ENCODE peak calls at places on chromosomes 4 and X, in six cellular contexts. V is endothelial cell, X is brain microvascular endothelial cell, C is progenitor cell of endocrine pancreas, K is uterus, L is AG10803. S is an unnamed sample.

GRCh38 chrX:120769576-120770341 is 105.9 kb downstream of the CT47B1 start:
- DNase-seq in L (peak; percentile 91), X (peak; percentile 22), V (no peak), K (no peak), C (no peak), S (no peak)

GRCh38 chrX:119763175-119763574 is 4.8 kb downstream of the SOWAHD start:
- DNase-seq in L (peak; percentile 91), V (no peak), K (no peak), C (no peak), X (peak; percentile 48), S (no peak)

GRCh38 chr4:53476232-53477037 is 99.0 kb downstream of the FIP1L1 start:
- DNase-seq in K (no peak), V (no peak), X (peak; percentile 96), L (peak; percentile 100), C (no peak), S (no peak)

GRCh38 chr4:87465739-87466366 is 43.5 kb downstream of the NUDT9 start:
- DNase-seq in V (peak; percentile 7), X (peak; percentile 51), L (peak; percentile 68), C (no peak), K (no peak), S (no peak)

GRCh38 chrX:3950373-3950772 is 236.9 kb upstream of the PRKX start:
- DNase-seq in C (no peak), V (no peak), X (peak; percentile 16), K (no peak), L (no peak), S (no peak)

GRCh38 chrX:39195156-39195555 is 393.9 kb downstream of the MID1IP1 start:
- DNase-seq in V (no peak), L (no peak), K (no peak), C (peak; percentile 12), X (no peak), S (no peak)

GRCh38 chr4:74873545-74874295 is 59.2 kb upstream of the PARM1 start:
- DNase-seq in K (no peak), V (no peak), L (no peak), X (no peak), C (no peak), S (no peak)

GRCh38 chr4:112448211-112448745 is 67.7 kb downstream of the NEUROG2 start:
- DNase-seq in K (no peak), C (no peak), X (no peak), L (no peak), V (no peak), S (no peak)

GRCh38 chr4:155007660-155008176 is 200.7 kb upstream of the NPY2R start:
- DNase-seq in V (no peak), C (no peak), L (no peak), K (no peak), X (no peak), S (no peak)

GRCh38 chrX:3010532-3010931 is 4.2 kb downstream of the ARSH start:
- DNase-seq in X (no peak), L (no peak), K (no peak), V (no peak), C (no peak), S (no peak)

GRCh38 chrX:117982702-117983392 is 133.8 kb downstream of the KLHL13 start:
- DNase-seq in L (no peak), V (no peak), C (no peak), X (no peak), K (no peak), S (no peak)

GRCh38 chrX:413322-414201 is 26.9 kb upstream of the PPP2R3B start:
- DNase-seq in C (no peak), X (peak; percentile 13), L (peak; percentile 25), K (no peak), V (peak; percentile 30), S (no peak)

GRCh38 chrX:68438575-68438974 is 5.3 kb upstream of the OPHN1 start:
- DNase-seq in V (no peak), L (no peak), C (no peak), K (no peak), X (no peak), S (no peak)

GRCh38 chr4:92551616-92552015 is 247.8 kb downstream of the GRID2 start:
- DNase-seq in X (no peak), C (no peak), V (no peak), L (no peak), K (no peak), S (no peak)

GRCh38 chr4:141636077-141636770 is at the start of gene IL15:
- DNase-seq in V (peak; percentile 78), C (peak; percentile 31), K (peak; percentile 47), X (peak; percentile 51), L (no peak), S (peak; percentile 94)

GRCh38 chr4:2407991-2408342 is 10.5 kb downstream of the ZFYVE28 start:
- DNase-seq in L (no peak), V (no peak), X (no peak), K (no peak), C (no peak), S (no peak)

GRCh38 chrX:10173331-10173900 is 16.6 kb downstream of the CLCN4 start:
- DNase-seq in C (no peak), L (peak; percentile 77), V (no peak), X (peak; percentile 95), K (peak; percentile 78), S (no peak)

GRCh38 chr4:128542047-128542446 is 254.4 kb upstream of the PGRMC2 start:
- DNase-seq in C (no peak), V (no peak), X (no peak), K (no peak), L (no peak), S (no peak)

GRCh38 chrX:12497832-12498591 is 293.2 kb upstream of the PRPS2 start:
- DNase-seq in L (no peak), C (no peak), V (peak; percentile 22), K (no peak), X (no peak), S (no peak)

GRCh38 chr4:145870155-145871020 is 68.2 kb downstream of the ZNF827 start:
- DNase-seq in L (no peak), C (no peak), X (no peak), K (no peak), V (no peak), S (no peak)

GRCh38 chr4:151524610-151525009 is 115.6 kb downstream of the FHIP1A start:
- DNase-seq in X (no peak), V (no peak), L (no peak), K (no peak), C (no peak), S (no peak)

GRCh38 chr4:108209489-108209888 is 40.8 kb upstream of the LEF1 start:
- DNase-seq in L (no peak), X (no peak), C (no peak), V (no peak), K (no peak), S (no peak)

GRCh38 chr4:183449193-183449888 is 4.9 kb downstream of the CDKN2AIP start:
- DNase-seq in C (no peak), X (peak; percentile 64), V (no peak), L (peak; percentile 23), K (no peak), S (no peak)

GRCh38 chr4:23648846-23649596 is 240.8 kb downstream of the PPARGC1A start:
- DNase-seq in C (no peak), K (no peak), X (no peak), V (no peak), L (no peak), S (no peak)

GRCh38 chr4:166400270-166400894 is 527.3 kb downstream of the TLL1 start:
- DNase-seq in L (no peak), K (no peak), C (no peak), X (no peak), V (no peak), S (no peak)

GRCh38 chr4:178471385-178471784 is 1029.1 kb upstream of the AGA start:
- DNase-seq in L (no peak), X (no peak), C (no peak), K (no peak), V (no peak), S (no peak)
- TF ChIP-seq CTCF in L (no peak), X (no peak), C (no peak), K (no peak), V (no peak), S (no peak)

GRCh38 chrX:48702716-48703115 is 6.2 kb downstream of the SUV39H1 start:
- DNase-seq in X (no peak), K (no peak), V (no peak), L (no peak), C (no peak), S (no peak)

GRCh38 chrX:48703228-48703627 is 6.7 kb downstream of the SUV39H1 start:
- DNase-seq in K (no peak), C (no peak), X (no peak), L (no peak), V (no peak), S (no peak)

GRCh38 chrX:48702032-48702431 is 5.5 kb downstream of the SUV39H1 start:
- DNase-seq in V (no peak), C (no peak), K (no peak), L (no peak), X (no peak), S (no peak)

GRCh38 chrX:48705876-48706275 is 9.3 kb downstream of the SUV39H1 start:
- DNase-seq in C (no peak), V (no peak), K (no peak), L (no peak), X (no peak), S (no peak)

GRCh38 chrX:48703642-48704481 is 7.3 kb downstream of the SUV39H1 start:
- DNase-seq in X (no peak), C (no peak), V (no peak), K (no peak), L (peak; percentile 44), S (no peak)
- TF ChIP-seq CTCF in X (peak; percentile 25), C (no peak), V (no peak), K (no peak), L (peak; percentile 20), S (no peak)

GRCh38 chr4:178577933-178578332 is 1135.7 kb upstream of the AGA start:
- DNase-seq in V (no peak), C (no peak), X (no peak), K (no peak), L (no peak), S (no peak)
- TF ChIP-seq CTCF in V (no peak), C (no peak), X (peak; percentile 26), K (no peak), L (no peak), S (no peak)

GRCh38 chrX:21711848-21712197 is 46.1 kb downstream of the SMPX start:
- DNase-seq in K (no peak), X (no peak), C (no peak), L (no peak), V (no peak), S (no peak)

GRCh38 chrX:21702725-21703228 is 44.6 kb upstream of the KLHL34 start:
- DNase-seq in K (no peak), V (no peak), C (no peak), X (no peak), L (no peak), S (no peak)

GRCh38 chrX:21711126-21711847 is 46.6 kb downstream of the SMPX start:
- DNase-seq in C (no peak), X (no peak), V (no peak), K (no peak), L (no peak), S (no peak)

GRCh38 chrX:21705215-21705614 is 47.1 kb upstream of the KLHL34 start:
- DNase-seq in C (no peak), K (no peak), V (no peak), X (no peak), L (no peak), S (no peak)

DNA sequence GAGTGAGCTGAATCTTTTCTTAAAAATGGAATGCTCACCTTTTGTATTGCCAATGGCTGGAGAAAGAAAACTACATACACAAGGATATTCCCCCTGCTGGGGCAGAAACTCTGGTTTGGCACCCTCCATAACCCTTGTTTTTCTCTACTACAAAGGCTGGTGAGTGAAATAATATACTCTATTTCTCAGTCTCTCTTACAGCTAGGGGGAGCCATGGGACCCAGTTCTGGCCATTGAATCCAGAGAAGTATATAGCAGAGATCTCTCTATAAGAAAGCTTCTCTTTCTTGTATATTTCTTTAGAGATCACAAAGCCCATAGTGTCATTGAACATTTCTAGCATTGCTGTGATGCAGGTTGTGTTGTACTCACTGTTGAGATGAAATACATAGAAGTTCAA is 49.8 kb downstream of the SMPX start:
- DNase-seq in V (no peak), C (no peak), K (no peak), L (no peak), X (no peak), S (no peak)
- TF ChIP-seq CTCF in V (no peak), C (peak; percentile 14), K (no peak), L (peak; percentile 29), X (peak; percentile 30), S (no peak)